ENCODE peak calls at places on chromosomes 12 and 14, in seven cellular contexts. One of them, this sample, is unnamed.

GRCh38 chr12:13536219-13536910 is 339.8 kb downstream of the EMP1 start:
- DNase-seq in activated naive CD8-positive, alpha-beta T cell treated with anti-CD3 and anti-CD28 coated beads for 36 hours: peak
- DNase-seq in GM13977: peak
- DNase-seq in globus pallidus: no peak
- DNase-seq in activated T-cell treated with anti-CD3 and anti-CD28 coated beads for 1 hour: no peak
- DNase-seq in omental fat pad: no peak
- DNase-seq in astrocyte of the spinal cord: no peak
- DNase-seq in this sample: no peak

GRCh38 chr12:46442239-46442638 is 69.7 kb upstream of the SLC38A2 start:
- DNase-seq in activated naive CD8-positive, alpha-beta T cell treated with anti-CD3 and anti-CD28 coated beads for 36 hours: no peak
- DNase-seq in GM13977: no peak
- DNase-seq in globus pallidus: no peak
- DNase-seq in activated T-cell treated with anti-CD3 and anti-CD28 coated beads for 1 hour: no peak
- DNase-seq in omental fat pad: no peak
- DNase-seq in astrocyte of the spinal cord: peak
- DNase-seq in this sample: no peak

GRCh38 chr12:56593909-56594621 is 36.1 kb downstream of the BAZ2A start:
- DNase-seq in activated naive CD8-positive, alpha-beta T cell treated with anti-CD3 and anti-CD28 coated beads for 36 hours: peak
- DNase-seq in GM13977: peak
- DNase-seq in globus pallidus: peak
- DNase-seq in activated T-cell treated with anti-CD3 and anti-CD28 coated beads for 1 hour: peak
- DNase-seq in omental fat pad: no peak
- DNase-seq in astrocyte of the spinal cord: peak
- DNase-seq in this sample: peak

GRCh38 chr14:95472819-95473251 is 43.6 kb downstream of the SYNE3 start:
- DNase-seq in activated naive CD8-positive, alpha-beta T cell treated with anti-CD3 and anti-CD28 coated beads for 36 hours: no peak
- DNase-seq in GM13977: no peak
- DNase-seq in globus pallidus: no peak
- DNase-seq in activated T-cell treated with anti-CD3 and anti-CD28 coated beads for 1 hour: no peak
- DNase-seq in omental fat pad: no peak
- DNase-seq in astrocyte of the spinal cord: no peak
- DNase-seq in this sample: no peak

GRCh38 chr14:68285421-68286179 is 466.0 kb downstream of the RAD51B start:
- DNase-seq in activated naive CD8-positive, alpha-beta T cell treated with anti-CD3 and anti-CD28 coated beads for 36 hours: peak
- DNase-seq in GM13977: no peak
- DNase-seq in globus pallidus: no peak
- DNase-seq in activated T-cell treated with anti-CD3 and anti-CD28 coated beads for 1 hour: no peak
- DNase-seq in omental fat pad: no peak
- DNase-seq in astrocyte of the spinal cord: no peak
- DNase-seq in this sample: no peak

GRCh38 chr12:2172040-2172439 is 119.3 kb downstream of the CACNA1C start:
- DNase-seq in activated naive CD8-positive, alpha-beta T cell treated with anti-CD3 and anti-CD28 coated beads for 36 hours: no peak
- DNase-seq in GM13977: no peak
- DNase-seq in globus pallidus: no peak
- DNase-seq in activated T-cell treated with anti-CD3 and anti-CD28 coated beads for 1 hour: no peak
- DNase-seq in omental fat pad: no peak
- DNase-seq in astrocyte of the spinal cord: no peak
- DNase-seq in this sample: no peak

GRCh38 chr14:54528973-54529372 is 19.3 kb downstream of the CGRRF1 start:
- DNase-seq in activated naive CD8-positive, alpha-beta T cell treated with anti-CD3 and anti-CD28 coated beads for 36 hours: no peak
- DNase-seq in GM13977: no peak
- DNase-seq in globus pallidus: no peak
- DNase-seq in activated T-cell treated with anti-CD3 and anti-CD28 coated beads for 1 hour: no peak
- DNase-seq in omental fat pad: no peak
- DNase-seq in astrocyte of the spinal cord: no peak
- DNase-seq in this sample: no peak

GRCh38 chr14:60722163-60722835 is 1.9 kb downstream of the SIX4 start:
- DNase-seq in activated naive CD8-positive, alpha-beta T cell treated with anti-CD3 and anti-CD28 coated beads for 36 hours: peak
- DNase-seq in GM13977: peak
- DNase-seq in globus pallidus: no peak
- DNase-seq in activated T-cell treated with anti-CD3 and anti-CD28 coated beads for 1 hour: no peak
- DNase-seq in omental fat pad: no peak
- DNase-seq in astrocyte of the spinal cord: peak
- DNase-seq in this sample: peak

GRCh38 chr14:68306934-68307758 is 485.7 kb downstream of the ZFP36L1 start:
- DNase-seq in activated naive CD8-positive, alpha-beta T cell treated with anti-CD3 and anti-CD28 coated beads for 36 hours: no peak
- DNase-seq in GM13977: no peak
- DNase-seq in globus pallidus: no peak
- DNase-seq in activated T-cell treated with anti-CD3 and anti-CD28 coated beads for 1 hour: no peak
- DNase-seq in omental fat pad: no peak
- DNase-seq in astrocyte of the spinal cord: peak
- DNase-seq in this sample: no peak

GRCh38 chr12:124348659-124349380 is 53.9 kb downstream of the RFLNA start:
- DNase-seq in activated naive CD8-positive, alpha-beta T cell treated with anti-CD3 and anti-CD28 coated beads for 36 hours: no peak
- DNase-seq in GM13977: no peak
- DNase-seq in globus pallidus: no peak
- DNase-seq in activated T-cell treated with anti-CD3 and anti-CD28 coated beads for 1 hour: no peak
- DNase-seq in omental fat pad: no peak
- DNase-seq in astrocyte of the spinal cord: no peak
- DNase-seq in this sample: no peak

GRCh38 chr12:69101505-69101904 is 137.9 kb upstream of the CPSF6 start:
- DNase-seq in activated naive CD8-positive, alpha-beta T cell treated with anti-CD3 and anti-CD28 coated beads for 36 hours: no peak
- DNase-seq in GM13977: no peak
- DNase-seq in globus pallidus: no peak
- DNase-seq in activated T-cell treated with anti-CD3 and anti-CD28 coated beads for 1 hour: no peak
- DNase-seq in omental fat pad: no peak
- DNase-seq in astrocyte of the spinal cord: peak
- DNase-seq in this sample: no peak

GRCh38 chr14:61512026-61512425 is 183.3 kb upstream of the HIF1A start:
- DNase-seq in activated naive CD8-positive, alpha-beta T cell treated with anti-CD3 and anti-CD28 coated beads for 36 hours: no peak
- DNase-seq in GM13977: no peak
- DNase-seq in globus pallidus: no peak
- DNase-seq in activated T-cell treated with anti-CD3 and anti-CD28 coated beads for 1 hour: no peak
- DNase-seq in omental fat pad: no peak
- DNase-seq in astrocyte of the spinal cord: no peak
- DNase-seq in this sample: no peak

GRCh38 chr12:132071837-132072384 is 72.2 kb downstream of the DDX51 start:
- DNase-seq in activated naive CD8-positive, alpha-beta T cell treated with anti-CD3 and anti-CD28 coated beads for 36 hours: no peak
- DNase-seq in GM13977: no peak
- DNase-seq in globus pallidus: no peak
- DNase-seq in activated T-cell treated with anti-CD3 and anti-CD28 coated beads for 1 hour: no peak
- DNase-seq in omental fat pad: no peak
- DNase-seq in astrocyte of the spinal cord: no peak
- DNase-seq in this sample: no peak

GRCh38 chr12:58750484-58750883 is 169.8 kb downstream of the LRIG3 start:
- DNase-seq in activated naive CD8-positive, alpha-beta T cell treated with anti-CD3 and anti-CD28 coated beads for 36 hours: no peak
- DNase-seq in GM13977: no peak
- DNase-seq in globus pallidus: no peak
- DNase-seq in activated T-cell treated with anti-CD3 and anti-CD28 coated beads for 1 hour: no peak
- DNase-seq in omental fat pad: no peak
- DNase-seq in astrocyte of the spinal cord: peak
- DNase-seq in this sample: peak

GRCh38 chr12:48988030-48988649 is 10.0 kb downstream of the WNT1 start:
- DNase-seq in activated naive CD8-positive, alpha-beta T cell treated with anti-CD3 and anti-CD28 coated beads for 36 hours: peak
- DNase-seq in GM13977: peak
- DNase-seq in globus pallidus: peak
- DNase-seq in activated T-cell treated with anti-CD3 and anti-CD28 coated beads for 1 hour: peak
- DNase-seq in omental fat pad: peak
- DNase-seq in astrocyte of the spinal cord: no peak
- DNase-seq in this sample: peak

GRCh38 chr14:93926873-93927571 is at the start of gene FAM181A:
- DNase-seq in activated naive CD8-positive, alpha-beta T cell treated with anti-CD3 and anti-CD28 coated beads for 36 hours: no peak
- DNase-seq in GM13977: no peak
- DNase-seq in globus pallidus: peak
- DNase-seq in activated T-cell treated with anti-CD3 and anti-CD28 coated beads for 1 hour: no peak
- DNase-seq in omental fat pad: no peak
- DNase-seq in astrocyte of the spinal cord: no peak
- DNase-seq in this sample: peak

This sample was measured in Ammon's horn.